ENCODE peak calls at places on chromosomes 13 and 19, in eight cellular contexts. J is stimulated activated CD4-positive, alpha-beta T cell treated with anti-CD3 and anti-CD28 coated beads, TNF-alpha, amount 100 ng/mL, for 24 hours; S is occipital lobe; A is left ventricle myocardium inferior; G is activated CD8-positive, alpha-beta memory T cell treated with anti-CD3 and anti-CD28 coated beads for 4 hours; U is amniotic stem cell; Z is SHP77 treated with DMSO at 0.1 percent for 48 hours; Y is neural progenitor cell. T is an unnamed sample.

GRCh38 chr19:40055832-40056504 is at the start of gene ZNF780B:
- DNase-seq in J (peak), S (peak), A (peak), G (peak), U (peak), Z (peak), Y (peak), T (peak)

GRCh38 chr19:3868770-3869456 is at the start of gene ZFR2:
- DNase-seq in J (no peak), S (no peak), A (no peak), G (no peak), U (no peak), Z (no peak), Y (peak), T (no peak)

GRCh38 chr19:45827459-45828093 is 12.5 kb upstream of the RSPH6A start:
- DNase-seq in J (no peak), S (no peak), A (no peak), G (no peak), U (no peak), Z (no peak), Y (no peak), T (no peak)

GRCh38 chr13:102710261-102710679 is 15.4 kb upstream of the METTL21C start:
- DNase-seq in J (no peak), S (no peak), A (no peak), G (no peak), U (no peak), Z (no peak), Y (no peak), T (no peak)

GRCh38 chr13:46495066-46495465 is 57.9 kb upstream of the LRCH1 start:
- DNase-seq in J (no peak), S (no peak), A (no peak), G (no peak), U (no peak), Z (no peak), Y (no peak), T (no peak)

GRCh38 chr19:6774821-6775707 is 2.6 kb downstream of the VAV1 start:
- DNase-seq in J (no peak), S (no peak), A (no peak), G (no peak), U (no peak), Z (no peak), Y (peak), T (no peak)

GRCh38 chr13:113448545-113448884 is 4.8 kb downstream of the ADPRHL1 start:
- DNase-seq in J (no peak), S (no peak), A (peak), G (no peak), U (no peak), Z (no peak), Y (no peak), T (no peak)

GRCh38 chr13:75178436-75178835 is 303.5 kb downstream of the TBC1D4 start:
- DNase-seq in J (no peak), S (no peak), A (no peak), G (no peak), U (no peak), Z (no peak), Y (no peak), T (no peak)

GRCh38 chr13:33281951-33282595 is 3.5 kb downstream of the STARD13 start:
- DNase-seq in J (no peak), S (no peak), A (no peak), G (no peak), U (peak), Z (no peak), Y (no peak), T (no peak)

GRCh38 chr19:58439576-58440554 is at the start of gene ZNF132:
- DNase-seq in J (peak), S (peak), A (peak), G (peak), U (peak), Z (no peak), Y (peak), T (peak)

GRCh38 chr13:108176685-108177274 is 38.6 kb downstream of the LIG4 start:
- DNase-seq in J (peak), S (no peak), A (no peak), G (peak), U (no peak), Z (no peak), Y (peak), T (no peak)

GRCh38 chr13:103403148-103403740 is 337.0 kb upstream of the SLC10A2 start:
- DNase-seq in J (no peak), S (no peak), A (no peak), G (no peak), U (no peak), Z (peak), Y (no peak), T (no peak)

GRCh38 chr19:42275517-42275916 is 6.5 kb downstream of the CIC start:
- DNase-seq in J (no peak), S (no peak), A (no peak), G (no peak), U (no peak), Z (no peak), Y (no peak), T (no peak)

GRCh38 chr13:83150616-83151307 is 731.5 kb downstream of the SLITRK1 start:
- DNase-seq in J (no peak), S (peak), A (no peak), G (no peak), U (no peak), Z (no peak), Y (no peak), T (no peak)

GRCh38 chr13:49904729-49905456 is 31.2 kb downstream of the SPRYD7 start:
- DNase-seq in J (no peak), S (no peak), A (no peak), G (no peak), U (no peak), Z (no peak), Y (no peak), T (no peak)

GRCh38 chr19:12783849-12784393 is 7.4 kb upstream of the JUNB start:
- DNase-seq in J (no peak), S (no peak), A (peak), G (no peak), U (no peak), Z (no peak), Y (no peak), T (no peak)

GRCh38 chr13:65064967-65065366 is 2165.2 kb downstream of the PCDH9 start:
- DNase-seq in J (no peak), S (no peak), A (no peak), G (no peak), U (no peak), Z (no peak), Y (no peak), T (no peak)

GRCh38 chr13:99774644-99775043 is 196.9 kb downstream of the ZIC5 start:
- DNase-seq in J (no peak), S (no peak), A (no peak), G (no peak), U (no peak), Z (no peak), Y (no peak), T (no peak)

GRCh38 chr19:46621191-46622117 is 3.4 kb downstream of the PTGIR start:
- DNase-seq in J (no peak), S (no peak), A (no peak), G (no peak), U (no peak), Z (no peak), Y (peak), T (no peak)

GRCh38 chr13:47017476-47017875 is 120.6 kb upstream of the HTR2A start:
- DNase-seq in J (no peak), S (no peak), A (no peak), G (no peak), U (no peak), Z (no peak), Y (no peak), T (no peak)

GRCh38 chr19:13398780-13399726 is 107.2 kb downstream of the CACNA1A start:
- DNase-seq in J (no peak), S (no peak), A (peak), G (no peak), U (peak), Z (no peak), Y (no peak), T (no peak)

GRCh38 chr19:39171479-39172465 is 25.0 kb upstream of the NCCRP1 start:
- DNase-seq in J (no peak), S (no peak), A (no peak), G (no peak), U (no peak), Z (no peak), Y (no peak), T (no peak)

GRCh38 chr19:29514525-29515232 is 11.1 kb upstream of the VSTM2B start:
- DNase-seq in J (no peak), S (no peak), A (no peak), G (no peak), U (no peak), Z (no peak), Y (no peak), T (peak)

GRCh38 chr19:39907213-39907612 is 27.2 kb downstream of the FCGBP start:
- DNase-seq in J (no peak), S (no peak), A (no peak), G (no peak), U (no peak), Z (no peak), Y (no peak), T (no peak)

GRCh38 chr13:114132419-114133121 is at the start of gene RASA3:
- DNase-seq in J (no peak), S (peak), A (peak), G (no peak), U (peak), Z (no peak), Y (peak), T (peak)

GRCh38 chr19:2337329-2337707 is 8.8 kb downstream of the SPPL2B start:
- DNase-seq in J (no peak), S (peak), A (no peak), G (no peak), U (no peak), Z (peak), Y (peak), T (peak)

GRCh38 chr13:33751151-33751550 is 66.8 kb upstream of the RFC3 start:
- DNase-seq in J (no peak), S (no peak), A (no peak), G (no peak), U (peak), Z (no peak), Y (no peak), T (no peak)

GRCh38 chr19:48639483-48640375 is 2.5 kb upstream of the DBP start:
- DNase-seq in J (no peak), S (no peak), A (no peak), G (no peak), U (no peak), Z (no peak), Y (no peak), T (no peak)

GRCh38 chr13:103810026-103810425 is 743.8 kb upstream of the SLC10A2 start:
- DNase-seq in J (no peak), S (no peak), A (no peak), G (no peak), U (no peak), Z (no peak), Y (no peak), T (no peak)

GRCh38 chr13:68358218-68358817 is 1128.2 kb upstream of the PCDH9 start:
- DNase-seq in J (no peak), S (no peak), A (no peak), G (no peak), U (no peak), Z (no peak), Y (no peak), T (no peak)

GRCh38 chr13:75079226-75079625 is 402.7 kb downstream of the TBC1D4 start:
- DNase-seq in J (no peak), S (no peak), A (no peak), G (no peak), U (no peak), Z (no peak), Y (no peak), T (no peak)

GRCh38 chr19:46741447-46741846 is 4.4 kb upstream of the FKRP start:
- DNase-seq in J (no peak), S (peak), A (no peak), G (no peak), U (no peak), Z (no peak), Y (no peak), T (no peak)

GRCh38 chr13:95020298-95020987 is 280.8 kb downstream of the ABCC4 start:
- DNase-seq in J (no peak), S (no peak), A (no peak), G (no peak), U (no peak), Z (no peak), Y (no peak), T (no peak)

GRCh38 chr19:52566588-52566987 is 3.5 kb upstream of the ZNF701 start:
- DNase-seq in J (no peak), S (no peak), A (no peak), G (no peak), U (no peak), Z (no peak), Y (no peak), T (no peak)

GRCh38 chr13:21849323-21849722 is 178.4 kb downstream of the FGF9 start:
- DNase-seq in J (no peak), S (no peak), A (no peak), G (no peak), U (no peak), Z (no peak), Y (peak), T (no peak)

T was measured in dorsolateral prefrontal cortex.